ENCODE peak calls at places on chromosomes 4 and X, in seven cellular contexts. E is sigmoid colon, S is mucosa of descending colon, W is mammary epithelial cell, V is lower lobe of right lung, J is uterus, D is upper lobe of right lung. N is an unnamed sample.

GRCh38 chr4:182306792-182307507 is 63.7 kb downstream of the TENM3 start:
- DNase-seq in S (no peak), W (peak; percentile 67), D (no peak), E (no peak), V (no peak), J (no peak), N (peak; percentile 26)

GRCh38 chr4:1210971-1211370 is 38.0 kb downstream of the CTBP1 start:
- DNase-seq in E (peak; percentile 72), W (no peak), D (peak; percentile 58), V (peak; percentile 47), J (no peak), S (peak; percentile 23), N (no peak)

GRCh38 chrX:40108959-40109287 is 11.2 kb upstream of the BCOR start:
- DNase-seq in V (peak; percentile 79), D (peak; percentile 89), E (peak; percentile 93), S (peak; percentile 86), W (peak; percentile 79), J (peak; percentile 84), N (no peak)

GRCh38 chrX:70613295-70613694 is 168.7 kb downstream of the DLG3 start:
- DNase-seq in D (no peak), W (peak; percentile 23), J (no peak), V (no peak), S (no peak), E (no peak), N (peak; percentile 7)

GRCh38 chrX:15202458-15203177 is 67.3 kb downstream of the ASB9 start:
- DNase-seq in V (no peak), E (no peak), S (no peak), D (no peak), J (no peak), W (peak; percentile 68), N (peak; percentile 0)

GRCh38 chrX:47361538-47362511 is 8.6 kb upstream of the ZNF157 start:
- DNase-seq in J (peak; percentile 82), D (peak; percentile 74), E (peak; percentile 92), W (peak; percentile 86), S (peak; percentile 48), V (peak; percentile 75), N (peak; percentile 89)

GRCh38 chrX:93874554-93874953 is 200.5 kb downstream of the FAM133A start:
- DNase-seq in D (no peak), W (peak; percentile 8), E (no peak), S (no peak), J (no peak), V (no peak), N (peak; percentile 1)

GRCh38 chr4:152992027-152992426 is 55.9 kb downstream of the FHDC1 start:
- DNase-seq in V (no peak), W (peak; percentile 97), J (no peak), E (no peak), S (no peak), D (no peak), N (peak; percentile 99)

GRCh38 chr4:22850055-22850454 is 157.3 kb downstream of the GBA3 start:
- DNase-seq in V (no peak), J (no peak), D (no peak), W (no peak), E (no peak), S (no peak), N (no peak)

GRCh38 chr4:27350161-27350560 is 489.5 kb downstream of the STIM2 start:
- DNase-seq in W (peak; percentile 64), V (no peak), D (no peak), E (no peak), J (no peak), S (no peak), N (peak; percentile 96)

GRCh38 chr4:72208421-72209075 is 176.7 kb downstream of the NPFFR2 start:
- DNase-seq in D (no peak), S (no peak), E (no peak), J (no peak), W (peak; percentile 38), V (no peak), N (peak; percentile 74)

GRCh38 chrX:22300130-22300529 is 27.4 kb downstream of the CBLL2 start:
- DNase-seq in J (peak; percentile 15), V (no peak), W (peak; percentile 67), S (no peak), D (no peak), E (peak; percentile 65), N (peak; percentile 71)

DNA sequence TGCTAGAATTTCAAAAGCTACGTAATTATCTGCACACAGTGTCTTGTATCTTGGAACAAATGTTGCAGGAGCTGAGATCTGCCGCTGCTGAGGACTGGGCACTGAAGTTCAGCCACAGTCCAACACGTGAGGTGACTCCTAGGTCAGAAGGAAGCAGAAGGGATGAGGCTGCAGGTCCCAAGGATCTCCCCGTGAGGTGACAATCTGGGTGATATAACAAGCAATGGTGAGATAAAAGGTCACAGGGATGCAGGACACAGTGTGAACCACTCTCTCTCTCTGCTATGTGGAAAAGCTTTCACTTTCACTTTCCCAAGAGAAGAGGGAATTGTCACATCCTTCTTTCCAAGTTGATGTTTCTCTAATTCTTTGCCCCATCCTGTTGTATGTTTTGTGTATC is 1416.0 kb upstream of the TENM3 start:
- DNase-seq in V (no peak), D (no peak), W (no peak), S (no peak), E (no peak), J (no peak), N (no peak)
- H3K4me3 ChIP-seq in V (peak overlapping the region; percentile 40), D (peak overlapping the region; percentile 41), W (no peak overlapping the region), S (no peak overlapping the region), E (peak overlapping the region; percentile 26), J (peak overlapping the region; percentile 25), N (no peak overlapping the region)

GRCh38 chrX:154354013-154354412 is 20.4 kb downstream of the FLNA start:
- DNase-seq in E (peak; percentile 70), D (peak; percentile 31), V (no peak), J (no peak), S (no peak), W (no peak), N (no peak)
- H3K36me3 ChIP-seq in E (peaks cover 86% of the 10 kb centered on the region), D (peaks cover 91% of the 10 kb centered on the region), V (peaks cover 100% of the 10 kb centered on the region), J (no peaks in the 10 kb centered on the region), S (no peaks in the 10 kb centered on the region), W (peaks cover 18% of the 10 kb centered on the region), N (peaks cover 44% of the 10 kb centered on the region)

DNA sequence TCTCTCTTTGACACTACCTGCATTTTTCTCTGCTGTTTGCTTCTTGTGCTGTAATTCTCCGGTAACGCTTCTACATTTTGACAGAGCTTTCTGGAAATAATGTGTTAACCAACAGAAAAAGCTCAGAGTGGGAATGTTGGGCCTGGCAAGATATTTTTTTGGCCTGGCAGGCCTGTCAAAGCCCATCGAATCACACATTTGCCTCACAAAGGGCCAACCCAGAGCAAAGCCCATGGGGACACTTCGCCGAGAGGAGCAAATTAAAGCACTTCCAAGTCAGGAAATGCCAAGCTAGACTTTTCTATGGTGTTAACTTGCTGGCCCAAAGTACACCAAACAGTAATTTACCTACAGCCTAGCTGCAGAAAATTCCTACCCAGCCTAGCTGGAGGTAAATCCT is 288.5 kb upstream of the LDB2 start:
- DNase-seq in S (no peak), J (no peak), E (no peak), D (no peak), V (no peak), W (no peak), N (no peak)
- TF ChIP-seq CTCF in S (no peak), J (no peak), E (no peak), D (no peak), V (no peak), W (no peak), N (no peak)

DNA sequence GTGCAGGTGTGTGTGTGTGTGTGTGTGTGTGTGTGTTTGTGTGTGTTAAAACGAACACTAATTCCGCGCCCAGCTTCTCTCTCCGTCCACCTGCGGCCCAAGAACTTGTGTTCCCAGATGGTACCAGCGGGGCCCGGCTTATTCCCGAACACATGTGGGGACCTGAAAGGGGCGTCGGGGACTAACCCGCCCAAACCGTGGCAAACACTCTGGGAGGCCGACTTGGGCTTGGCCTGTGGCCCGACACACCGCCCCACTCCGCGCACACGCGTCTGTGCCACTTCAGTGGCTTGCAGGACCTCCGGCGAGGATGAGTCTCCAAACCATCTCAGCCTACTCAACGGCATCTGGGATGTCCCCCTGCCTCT is 870 bp upstream of the HHIP start:
- DNase-seq in S (peak; percentile 28), E (no peak), V (peak; percentile 53), D (peak; percentile 77), J (no peak), W (no peak), N (no peak)
- H3K4me3 ChIP-seq in S (no peak overlapping the region), E (peak overlapping the region; percentile 48), V (peak overlapping the region; percentile 55), D (peak overlapping the region; percentile 50), J (peak overlapping the region; percentile 43), W (no peak overlapping the region), N (peak overlapping the region; percentile 35)

DNA sequence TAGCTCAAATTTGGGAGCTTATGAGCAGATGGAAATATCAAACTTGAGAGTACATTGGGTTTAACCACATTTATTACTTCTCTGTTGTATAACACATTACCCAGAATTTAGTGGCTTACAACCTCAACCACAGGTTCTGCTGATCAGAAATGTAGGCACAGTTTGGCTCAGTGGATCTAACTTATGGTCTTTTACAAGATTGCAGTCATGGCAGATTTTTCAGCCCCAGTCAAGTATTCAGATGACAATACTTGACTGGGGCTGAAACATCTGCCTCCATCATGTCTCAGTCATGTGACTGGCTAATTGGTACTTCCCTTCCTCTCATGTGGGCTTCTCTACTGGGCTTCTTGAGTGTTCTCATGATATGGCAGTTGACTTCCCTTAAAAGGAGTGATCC is 44.0 kb upstream of the ADAD1 start:
- DNase-seq in J (no peak), S (no peak), W (no peak), D (no peak), V (no peak), E (no peak), N (no peak)
- H3K36me3 ChIP-seq in J (no peaks in the 10 kb centered on the region), S (no peaks in the 10 kb centered on the region), W (peaks cover 25% of the 10 kb centered on the region), D (peaks cover 77% of the 10 kb centered on the region), V (peaks cover 88% of the 10 kb centered on the region), E (peaks cover 13% of the 10 kb centered on the region), N (peaks cover 2% of the 10 kb centered on the region)

GRCh38 chrX:154711264-154711663 is 39.6 kb downstream of the GAB3 start:
- DNase-seq in V (no peak), J (no peak), D (no peak), E (no peak), S (no peak), W (no peak), N (no peak)

GRCh38 chrX:154715825-154716224 is 35.1 kb downstream of the GAB3 start:
- DNase-seq in J (no peak), E (no peak), V (no peak), S (no peak), D (no peak), W (no peak), N (no peak)

GRCh38 chrX:154712781-154713391 is 38.0 kb downstream of the GAB3 start:
- DNase-seq in J (no peak), V (no peak), S (no peak), W (peak; percentile 64), E (no peak), D (no peak), N (peak; percentile 73)

GRCh38 chrX:154714925-154715324 is 36.0 kb downstream of the GAB3 start:
- DNase-seq in D (no peak), S (no peak), W (no peak), J (peak; percentile 36), V (no peak), E (no peak), N (peak; percentile 49)

DNA sequence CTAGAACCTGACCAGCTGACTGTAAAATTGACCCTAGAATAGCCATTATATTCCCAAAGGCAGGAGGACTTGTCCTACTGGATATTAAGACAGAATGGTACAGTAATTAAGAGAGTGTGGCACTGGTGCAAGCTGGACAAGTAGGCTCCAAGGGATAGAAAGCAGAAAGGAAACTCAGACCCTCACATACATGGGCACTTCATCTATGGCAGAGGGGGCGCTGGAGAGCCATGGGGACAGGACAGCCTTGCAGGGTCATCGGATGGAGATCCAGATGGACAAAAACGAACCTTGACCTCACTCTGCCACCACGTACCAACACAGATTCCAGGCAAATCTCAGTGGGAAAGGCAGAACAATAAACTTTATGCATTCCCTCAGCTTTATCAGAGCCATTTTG is 40.6 kb downstream of the GAB3 start:
- DNase-seq in D (no peak), J (no peak), W (no peak), E (no peak), V (no peak), S (no peak), N (no peak)
- TF ChIP-seq CTCF in D (no peak), J (no peak), W (no peak), E (no peak), V (no peak), S (no peak), N (no peak)

GRCh38 chr4:47238697-47239096 is 207.3 kb downstream of the GABRB1 start:
- DNase-seq in D (no peak), W (no peak), V (no peak), S (no peak), J (no peak), E (no peak), N (no peak)
- H3K4me3 ChIP-seq in D (no peak overlapping the region), W (no peak overlapping the region), V (no peak overlapping the region), S (no peak overlapping the region), J (no peak overlapping the region), E (no peak overlapping the region), N (no peak overlapping the region)

N was measured in bronchial epithelial cell.